ENCODE peak calls at places on chromosomes 7 and 10, in four cellular contexts. One of them, this sample, is unnamed.

GRCh38 chr10:113844091-113844490 is 9.8 kb downstream of the DCLRE1A start:
- DNase-seq in amniotic epithelial cell: no peak
- DNase-seq in coronary artery: no peak
- DNase-seq in G401: no peak
- DNase-seq in this sample: no peak

GRCh38 chr7:140196361-140197217 is 19.8 kb upstream of the KDM7A start:
- DNase-seq in amniotic epithelial cell: peak
- DNase-seq in coronary artery: no peak
- DNase-seq in G401: peak
- DNase-seq in this sample: no peak

GRCh38 chr10:63264852-63265617 is 131.9 kb downstream of the NRBF2 start:
- DNase-seq in amniotic epithelial cell: peak
- DNase-seq in coronary artery: no peak
- DNase-seq in G401: peak
- DNase-seq in this sample: peak

GRCh38 chr7:52851547-52851946 is 183.9 kb upstream of the POM121L12 start:
- DNase-seq in amniotic epithelial cell: no peak
- DNase-seq in coronary artery: no peak
- DNase-seq in G401: no peak
- DNase-seq in this sample: no peak

GRCh38 chr7:1675036-1675671 is 5.1 kb downstream of the ELFN1 start:
- DNase-seq in amniotic epithelial cell: no peak
- DNase-seq in coronary artery: peak
- DNase-seq in G401: no peak
- DNase-seq in this sample: no peak

GRCh38 chr10:92972066-92972870 is 88.3 kb upstream of the CYP26C1 start:
- DNase-seq in amniotic epithelial cell: peak
- DNase-seq in coronary artery: no peak
- DNase-seq in G401: no peak
- DNase-seq in this sample: peak

GRCh38 chr10:119308556-119309422 is 101.4 kb downstream of the GRK5 start:
- DNase-seq in amniotic epithelial cell: no peak
- DNase-seq in coronary artery: no peak
- DNase-seq in G401: no peak
- DNase-seq in this sample: no peak

GRCh38 chr7:155578016-155578415 is 31.7 kb upstream of the CNPY1 start:
- DNase-seq in amniotic epithelial cell: no peak
- DNase-seq in coronary artery: no peak
- DNase-seq in G401: no peak
- DNase-seq in this sample: no peak

GRCh38 chr10:11610855-11611247 is 599 bp downstream of the USP6NL start:
- DNase-seq in amniotic epithelial cell: peak
- DNase-seq in coronary artery: peak
- DNase-seq in G401: peak
- DNase-seq in this sample: peak

GRCh38 chr10:102476466-102477141 is 25.3 kb upstream of the C10orf95 start:
- DNase-seq in amniotic epithelial cell: no peak
- DNase-seq in coronary artery: no peak
- DNase-seq in G401: peak
- DNase-seq in this sample: no peak

GRCh38 chr10:32180354-32181280 is 124.4 kb upstream of the KIF5B start:
- DNase-seq in amniotic epithelial cell: no peak
- DNase-seq in coronary artery: no peak
- DNase-seq in G401: no peak
- DNase-seq in this sample: no peak

GRCh38 chr7:9600974-9601373 is 1167.6 kb downstream of the NXPH1 start:
- DNase-seq in amniotic epithelial cell: no peak
- DNase-seq in coronary artery: no peak
- DNase-seq in G401: no peak
- DNase-seq in this sample: no peak

GRCh38 chr10:14674376-14675050 is 100.2 kb downstream of the FAM107B start:
- DNase-seq in amniotic epithelial cell: no peak
- DNase-seq in coronary artery: no peak
- DNase-seq in G401: peak
- DNase-seq in this sample: no peak

GRCh38 chr7:137538361-137538762 is 194.8 kb upstream of the PTN start:
- DNase-seq in amniotic epithelial cell: peak
- DNase-seq in coronary artery: no peak
- DNase-seq in G401: no peak
- DNase-seq in this sample: peak

GRCh38 chr10:124433461-124433860 is 14.7 kb upstream of the OAT start:
- DNase-seq in amniotic epithelial cell: no peak
- DNase-seq in coronary artery: no peak
- DNase-seq in G401: no peak
- DNase-seq in this sample: no peak

GRCh38 chr10:114073787-114074186 is 30.1 kb downstream of the ADRB1 start:
- DNase-seq in amniotic epithelial cell: no peak
- DNase-seq in coronary artery: no peak
- DNase-seq in G401: no peak
- DNase-seq in this sample: no peak

GRCh38 chr7:121285066-121285667 is 43.6 kb upstream of the WNT16 start:
- DNase-seq in amniotic epithelial cell: no peak
- DNase-seq in coronary artery: no peak
- DNase-seq in G401: no peak
- DNase-seq in this sample: no peak

This sample was measured in HT1080.